ENCODE peak calls at places on chromosomes 13 and 19, in six cellular contexts. Z is NCI-H345, M is K562, Q is ovary, P is COR-L47, Y is hippocampal formation. I is an unnamed sample.

GRCh38 chr19:18274303-18274775 is at the start of gene IQCN:
- DNase-seq in Z (no peak), M (no peak), Q (peak), P (no peak), Y (no peak), I (no peak)

GRCh38 chr13:51764184-51765141 is 39.5 kb downstream of the DHRS12 start:
- DNase-seq in Z (peak), M (no peak), Q (peak), P (peak), Y (peak), I (peak)

GRCh38 chr13:112684041-112684440 is 5.8 kb upstream of the ATP11A start:
- DNase-seq in Z (no peak), M (no peak), Q (no peak), P (no peak), Y (no peak), I (no peak)

GRCh38 chr13:71964491-71965108 is 97.6 kb upstream of the DACH1 start:
- DNase-seq in Z (no peak), M (no peak), Q (no peak), P (no peak), Y (no peak), I (no peak)

GRCh38 chr13:109000207-109000606 is 370.8 kb downstream of the MYO16 start:
- DNase-seq in Z (no peak), M (no peak), Q (no peak), P (no peak), Y (no peak), I (no peak)

GRCh38 chr19:4567584-4568071 is 8.1 kb upstream of the SEMA6B start:
- DNase-seq in Z (peak), M (peak), Q (peak), P (no peak), Y (no peak), I (peak)

GRCh38 chr19:13428352-13428751 is 77.9 kb downstream of the CACNA1A start:
- DNase-seq in Z (peak), M (peak), Q (no peak), P (no peak), Y (no peak), I (no peak)

GRCh38 chr19:4988770-4989251 is 19.9 kb downstream of the KDM4B start:
- DNase-seq in Z (no peak), M (no peak), Q (peak), P (no peak), Y (no peak), I (no peak)

GRCh38 chr19:2246801-2247361 is 2.2 kb upstream of the AMH start:
- DNase-seq in Z (no peak), M (no peak), Q (no peak), P (no peak), Y (peak), I (no peak)

GRCh38 chr19:35438527-35438926 is 9.5 kb upstream of the FFAR2 start:
- DNase-seq in Z (no peak), M (no peak), Q (no peak), P (no peak), Y (no peak), I (no peak)

GRCh38 chr19:50705422-50706019 is 14.1 kb downstream of the SHANK1 start:
- DNase-seq in Z (no peak), M (peak), Q (no peak), P (no peak), Y (no peak), I (no peak)

GRCh38 chr19:29516821-29517395 is 8.9 kb upstream of the VSTM2B start:
- DNase-seq in Z (no peak), M (no peak), Q (no peak), P (no peak), Y (no peak), I (no peak)

GRCh38 chr19:8539621-8540149 is 25.7 kb upstream of the ZNF414 start:
- DNase-seq in Z (no peak), M (no peak), Q (no peak), P (no peak), Y (no peak), I (no peak)

GRCh38 chr13:81487151-81487550 is 1146.2 kb upstream of the SPRY2 start:
- DNase-seq in Z (peak), M (no peak), Q (no peak), P (peak), Y (no peak), I (no peak)

GRCh38 chr13:75454497-75454896 is 27.5 kb downstream of the TBC1D4 start:
- DNase-seq in Z (no peak), M (no peak), Q (no peak), P (no peak), Y (no peak), I (no peak)

GRCh38 chr19:1280588-1281269 is 4.9 kb upstream of the EFNA2 start:
- DNase-seq in Z (no peak), M (no peak), Q (peak), P (no peak), Y (no peak), I (no peak)

GRCh38 chr19:3204646-3205275 is 19.0 kb downstream of the NCLN start:
- DNase-seq in Z (no peak), M (no peak), Q (no peak), P (no peak), Y (no peak), I (no peak)

GRCh38 chr19:37954421-37954874 is 47.4 kb downstream of the SIPA1L3 start:
- DNase-seq in Z (no peak), M (no peak), Q (no peak), P (no peak), Y (no peak), I (no peak)

GRCh38 chr19:47848871-47849473 is 10.1 kb upstream of the TPRX2 start:
- DNase-seq in Z (no peak), M (peak), Q (no peak), P (no peak), Y (no peak), I (no peak)

GRCh38 chr13:21071894-21072293 is 10.5 kb upstream of the LATS2 start:
- DNase-seq in Z (no peak), M (no peak), Q (no peak), P (no peak), Y (no peak), I (no peak)

GRCh38 chr13:28659611-28659970 is 661 bp downstream of the POMP start:
- DNase-seq in Z (no peak), M (peak), Q (no peak), P (no peak), Y (no peak), I (no peak)

GRCh38 chr13:112723771-112724170 is 33.9 kb downstream of the ATP11A start:
- DNase-seq in Z (no peak), M (no peak), Q (no peak), P (no peak), Y (no peak), I (peak)

GRCh38 chr13:73200432-73200831 is 141.6 kb downstream of the KLF5 start:
- DNase-seq in Z (no peak), M (no peak), Q (no peak), P (no peak), Y (no peak), I (no peak)

GRCh38 chr13:48595330-48596127 is 58.2 kb upstream of the CYSLTR2 start:
- DNase-seq in Z (no peak), M (peak), Q (peak), P (peak), Y (peak), I (peak)

GRCh38 chr13:39167018-39167417 is 128.8 kb downstream of the NHLRC3 start:
- DNase-seq in Z (no peak), M (no peak), Q (no peak), P (no peak), Y (no peak), I (no peak)

GRCh38 chr19:46241676-46242075 is 12.1 kb downstream of the IGFL1 start:
- DNase-seq in Z (no peak), M (no peak), Q (no peak), P (no peak), Y (no peak), I (no peak)

GRCh38 chr13:106887686-106888085 is 319.7 kb upstream of the ARGLU1 start:
- DNase-seq in Z (no peak), M (no peak), Q (no peak), P (no peak), Y (no peak), I (no peak)

GRCh38 chr13:52984881-52985363 is 43.7 kb upstream of the OLFM4 start:
- DNase-seq in Z (no peak), M (no peak), Q (no peak), P (no peak), Y (no peak), I (no peak)

GRCh38 chr19:27779953-27780352 is 1433.0 kb downstream of the UQCRFS1 start:
- DNase-seq in Z (no peak), M (no peak), Q (no peak), P (no peak), Y (no peak), I (no peak)

GRCh38 chr19:8208119-8208709 is 956 bp upstream of the CERS4 start:
- DNase-seq in Z (no peak), M (no peak), Q (no peak), P (no peak), Y (peak), I (no peak)

GRCh38 chr19:41427647-41428480 is 690 bp upstream of the B3GNT8 start:
- DNase-seq in Z (no peak), M (peak), Q (peak), P (no peak), Y (no peak), I (peak)

GRCh38 chr13:101673360-101674105 is 221.1 kb downstream of the ITGBL1 start:
- DNase-seq in Z (no peak), M (no peak), Q (no peak), P (no peak), Y (no peak), I (no peak)

GRCh38 chr13:75482070-75482819 is at the start of gene TBC1D4:
- DNase-seq in Z (peak), M (peak), Q (peak), P (peak), Y (peak), I (peak)

GRCh38 chr19:10544242-10544752 is 593 bp downstream of the ATG4D start:
- DNase-seq in Z (no peak), M (peak), Q (peak), P (no peak), Y (peak), I (no peak)

GRCh38 chr13:35817642-35818576 is 313.3 kb downstream of the DCLK1 start:
- DNase-seq in Z (no peak), M (no peak), Q (no peak), P (no peak), Y (no peak), I (no peak)

GRCh38 chr13:105491345-105491744 is 1044.1 kb downstream of the EFNB2 start:
- DNase-seq in Z (no peak), M (no peak), Q (no peak), P (no peak), Y (no peak), I (no peak)

GRCh38 chr13:32408999-32409313 is 19.0 kb downstream of the N4BP2L1 start:
- DNase-seq in Z (peak), M (no peak), Q (no peak), P (peak), Y (no peak), I (no peak)

GRCh38 chr13:27504541-27504940 is 54.2 kb upstream of the MTIF3 start:
- DNase-seq in Z (no peak), M (no peak), Q (no peak), P (no peak), Y (no peak), I (no peak)

I was measured in sciatic nerve.